ENCODE peak calls at places on chromosomes 4 and X, in five cellular contexts. One of them, this sample, is unnamed.

GRCh38 chr4:82784615-82785247 is 13.9 kb downstream of the SCD5 start:
- DNase-seq in Calu3: no peak
- DNase-seq in AG09309: no peak
- DNase-seq in osteocyte: no peak
- DNase-seq in HFFc6: peak; percentile 47
- DNase-seq in this sample: no peak

GRCh38 chr4:857461-857860 is 31.5 kb upstream of the CPLX1 start:
- DNase-seq in Calu3: no peak
- DNase-seq in AG09309: no peak
- DNase-seq in osteocyte: no peak
- DNase-seq in HFFc6: no peak
- DNase-seq in this sample: no peak

GRCh38 chrX:131728295-131729145 is 184.6 kb downstream of the OR13H1 start:
- DNase-seq in Calu3: no peak
- DNase-seq in AG09309: peak; percentile 72
- DNase-seq in osteocyte: peak; percentile 32
- DNase-seq in HFFc6: no peak
- DNase-seq in this sample: peak; percentile 85

GRCh38 chrX:115031989-115032388 is 14.6 kb upstream of the IL13RA2 start:
- DNase-seq in Calu3: no peak
- DNase-seq in AG09309: no peak
- DNase-seq in osteocyte: no peak
- DNase-seq in HFFc6: peak; percentile 24
- DNase-seq in this sample: no peak

GRCh38 chrX:153763298-153763932 is 634 bp upstream of the PLXNB3 start:
- DNase-seq in Calu3: no peak
- DNase-seq in AG09309: no peak
- DNase-seq in osteocyte: no peak
- DNase-seq in HFFc6: no peak
- DNase-seq in this sample: peak; percentile 41

GRCh38 chrX:57918750-57919436 is 8.6 kb upstream of the ZXDA start:
- DNase-seq in Calu3: peak; percentile 60
- DNase-seq in AG09309: no peak
- DNase-seq in osteocyte: no peak
- DNase-seq in HFFc6: no peak
- DNase-seq in this sample: no peak

GRCh38 chr4:3756343-3757059 is 9.7 kb upstream of the ADRA2C start:
- DNase-seq in Calu3: no peak
- DNase-seq in AG09309: no peak
- DNase-seq in osteocyte: no peak
- DNase-seq in HFFc6: no peak
- DNase-seq in this sample: no peak

GRCh38 chr4:71882113-71882512 is 98.2 kb upstream of the GC start:
- DNase-seq in Calu3: peak; percentile 6
- DNase-seq in AG09309: no peak
- DNase-seq in osteocyte: no peak
- DNase-seq in HFFc6: no peak
- DNase-seq in this sample: no peak

GRCh38 chr4:125085-125820 is 952 bp downstream of the ZNF718 start:
- DNase-seq in Calu3: peak; percentile 67
- DNase-seq in AG09309: no peak
- DNase-seq in osteocyte: no peak
- DNase-seq in HFFc6: no peak
- DNase-seq in this sample: no peak

DNA sequence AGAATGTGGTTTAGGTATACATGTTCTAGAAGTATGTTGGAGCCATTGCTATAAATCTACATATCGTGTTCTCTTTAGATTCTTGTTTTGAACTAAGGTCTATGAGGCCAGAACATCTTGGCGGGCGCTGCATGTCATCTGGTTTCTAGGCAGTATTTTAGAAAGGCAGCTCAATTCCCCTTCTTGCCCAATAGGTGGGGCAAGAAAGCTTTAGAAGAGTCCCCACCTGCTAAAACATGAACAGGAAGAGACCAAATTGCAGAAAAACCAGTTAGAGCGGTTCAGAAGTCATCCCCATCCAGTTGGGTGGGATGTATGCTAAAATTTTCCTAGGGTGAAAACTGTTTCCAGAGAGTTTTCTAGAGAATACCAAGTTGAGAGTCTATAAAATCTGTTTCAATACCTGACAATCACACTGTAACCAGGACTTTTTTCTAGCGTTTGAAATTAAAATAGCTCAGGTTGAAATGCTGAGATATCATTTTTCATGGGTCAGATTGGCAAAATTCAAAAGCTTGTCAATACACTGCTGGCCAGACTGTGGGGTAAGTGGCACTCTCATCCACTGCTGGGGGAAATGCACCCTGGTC is 17.5 kb upstream of the SH3KBP1 start:
- DNase-seq in Calu3: peak; percentile 45
- DNase-seq in AG09309: no peak
- DNase-seq in osteocyte: no peak
- DNase-seq in HFFc6: peak; percentile 17
- DNase-seq in this sample: no peak
- TF ChIP-seq CTCF in Calu3: peak; percentile 58
- TF ChIP-seq CTCF in AG09309: peak; percentile 75
- TF ChIP-seq CTCF in osteocyte: peak; percentile 67
- TF ChIP-seq CTCF in HFFc6: peak; percentile 72
- TF ChIP-seq CTCF in this sample: peak; percentile 45

GRCh38 chr4:47915378-47915777 is 995 bp upstream of the NFXL1 start:
- DNase-seq in Calu3: no peak
- DNase-seq in AG09309: no peak
- DNase-seq in osteocyte: no peak
- DNase-seq in HFFc6: no peak
- DNase-seq in this sample: no peak

GRCh38 chr4:47914926-47915237 is 499 bp upstream of the NFXL1 start:
- DNase-seq in Calu3: no peak
- DNase-seq in AG09309: no peak
- DNase-seq in osteocyte: no peak
- DNase-seq in HFFc6: no peak
- DNase-seq in this sample: no peak

GRCh38 chr4:47913328-47913727 is 1.1 kb downstream of the NFXL1 start:
- DNase-seq in Calu3: no peak
- DNase-seq in AG09309: no peak
- DNase-seq in osteocyte: no peak
- DNase-seq in HFFc6: peak; percentile 33
- DNase-seq in this sample: no peak

GRCh38 chr4:47914219-47914925 is at the start of gene NFXL1:
- DNase-seq in Calu3: peak; percentile 93
- DNase-seq in AG09309: peak; percentile 86
- DNase-seq in osteocyte: peak; percentile 98
- DNase-seq in HFFc6: peak; percentile 96
- DNase-seq in this sample: peak; percentile 99

DNA sequence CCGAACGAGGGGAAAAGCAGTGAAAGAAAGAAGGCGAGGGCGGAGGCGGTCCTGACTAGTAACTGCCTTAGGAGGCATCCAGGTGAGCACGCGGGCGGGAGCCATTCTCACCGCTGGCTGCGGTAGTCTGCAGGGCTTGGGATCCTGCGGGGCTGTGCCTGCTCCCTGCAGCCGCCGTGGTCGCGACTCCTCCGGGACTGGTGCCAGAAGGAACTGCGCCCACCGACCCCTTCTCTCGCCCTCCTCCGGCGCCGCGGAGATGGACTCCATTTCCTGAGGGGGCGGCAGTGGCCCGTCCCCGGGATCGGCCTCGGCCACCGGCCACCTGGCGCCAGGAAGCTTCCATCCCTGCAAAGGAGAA is 545 bp downstream of the NFXL1 start:
- DNase-seq in Calu3: peak; percentile 33
- DNase-seq in AG09309: no peak
- DNase-seq in osteocyte: peak; percentile 85
- DNase-seq in HFFc6: no peak
- DNase-seq in this sample: peak; percentile 77
- TF ChIP-seq CTCF in Calu3: no peak
- TF ChIP-seq CTCF in AG09309: no peak
- TF ChIP-seq CTCF in osteocyte: no peak
- TF ChIP-seq CTCF in HFFc6: no peak
- TF ChIP-seq CTCF in this sample: no peak

DNA sequence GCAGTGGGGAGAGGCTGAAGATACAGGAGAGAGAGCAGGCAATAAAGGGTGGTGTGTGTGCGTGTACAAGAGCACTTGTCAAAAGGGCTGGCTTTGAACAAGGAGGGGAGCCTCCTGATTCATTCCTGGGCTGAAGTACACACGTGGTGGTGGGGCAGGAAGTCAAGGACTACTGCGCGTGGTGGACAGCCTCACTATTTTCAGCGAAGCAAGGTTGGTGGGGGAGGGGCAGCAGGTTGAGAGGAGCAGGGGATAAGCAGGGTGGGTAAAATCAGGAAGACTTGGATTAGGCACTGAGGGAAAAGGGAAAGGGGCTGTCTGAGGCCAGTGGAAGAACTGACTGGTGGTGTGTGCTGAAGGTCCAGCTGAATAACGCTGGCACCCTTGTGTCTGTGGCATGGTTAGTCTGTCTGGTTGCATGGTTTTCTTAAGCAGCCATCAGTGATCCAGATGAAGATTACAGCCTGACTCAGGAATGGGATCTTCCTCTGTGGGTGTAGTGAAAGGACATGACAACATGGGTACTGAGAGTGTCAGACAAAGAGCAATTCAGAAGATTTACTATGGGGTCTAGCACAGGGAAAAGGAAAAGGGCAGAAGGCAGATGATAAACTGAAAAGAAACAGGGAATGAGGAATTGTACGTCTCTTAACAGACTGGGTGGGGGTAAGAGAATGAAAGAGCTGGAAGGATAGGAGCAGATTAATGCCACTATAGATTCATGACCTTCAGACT is 149.8 kb downstream of the CHM start:
- DNase-seq in Calu3: no peak
- DNase-seq in AG09309: no peak
- DNase-seq in osteocyte: no peak
- DNase-seq in HFFc6: no peak
- DNase-seq in this sample: no peak
- TF ChIP-seq CTCF in Calu3: no peak
- TF ChIP-seq CTCF in AG09309: no peak
- TF ChIP-seq CTCF in osteocyte: no peak
- TF ChIP-seq CTCF in HFFc6: no peak
- TF ChIP-seq CTCF in this sample: no peak

GRCh38 chr4:37792241-37792640 is 34.2 kb upstream of the PGM2 start:
- DNase-seq in Calu3: no peak
- DNase-seq in AG09309: no peak
- DNase-seq in osteocyte: no peak
- DNase-seq in HFFc6: no peak
- DNase-seq in this sample: no peak

GRCh38 chr4:37795796-37796195 is 30.7 kb upstream of the PGM2 start:
- DNase-seq in Calu3: no peak
- DNase-seq in AG09309: no peak
- DNase-seq in osteocyte: no peak
- DNase-seq in HFFc6: no peak
- DNase-seq in this sample: no peak

GRCh38 chr4:37794046-37794445 is 32.4 kb upstream of the PGM2 start:
- DNase-seq in Calu3: no peak
- DNase-seq in AG09309: no peak
- DNase-seq in osteocyte: no peak
- DNase-seq in HFFc6: no peak
- DNase-seq in this sample: no peak

GRCh38 chr4:37797923-37798322 is 28.6 kb upstream of the PGM2 start:
- DNase-seq in Calu3: no peak
- DNase-seq in AG09309: no peak
- DNase-seq in osteocyte: no peak
- DNase-seq in HFFc6: no peak
- DNase-seq in this sample: no peak

GRCh38 chr4:37793562-37793961 is 32.9 kb upstream of the PGM2 start:
- DNase-seq in Calu3: peak; percentile 15
- DNase-seq in AG09309: no peak
- DNase-seq in osteocyte: no peak
- DNase-seq in HFFc6: peak; percentile 13
- DNase-seq in this sample: no peak
- TF ChIP-seq CTCF in Calu3: no peak
- TF ChIP-seq CTCF in AG09309: peak; percentile 69
- TF ChIP-seq CTCF in osteocyte: peak; percentile 49
- TF ChIP-seq CTCF in HFFc6: peak; percentile 69
- TF ChIP-seq CTCF in this sample: peak; percentile 20

DNA sequence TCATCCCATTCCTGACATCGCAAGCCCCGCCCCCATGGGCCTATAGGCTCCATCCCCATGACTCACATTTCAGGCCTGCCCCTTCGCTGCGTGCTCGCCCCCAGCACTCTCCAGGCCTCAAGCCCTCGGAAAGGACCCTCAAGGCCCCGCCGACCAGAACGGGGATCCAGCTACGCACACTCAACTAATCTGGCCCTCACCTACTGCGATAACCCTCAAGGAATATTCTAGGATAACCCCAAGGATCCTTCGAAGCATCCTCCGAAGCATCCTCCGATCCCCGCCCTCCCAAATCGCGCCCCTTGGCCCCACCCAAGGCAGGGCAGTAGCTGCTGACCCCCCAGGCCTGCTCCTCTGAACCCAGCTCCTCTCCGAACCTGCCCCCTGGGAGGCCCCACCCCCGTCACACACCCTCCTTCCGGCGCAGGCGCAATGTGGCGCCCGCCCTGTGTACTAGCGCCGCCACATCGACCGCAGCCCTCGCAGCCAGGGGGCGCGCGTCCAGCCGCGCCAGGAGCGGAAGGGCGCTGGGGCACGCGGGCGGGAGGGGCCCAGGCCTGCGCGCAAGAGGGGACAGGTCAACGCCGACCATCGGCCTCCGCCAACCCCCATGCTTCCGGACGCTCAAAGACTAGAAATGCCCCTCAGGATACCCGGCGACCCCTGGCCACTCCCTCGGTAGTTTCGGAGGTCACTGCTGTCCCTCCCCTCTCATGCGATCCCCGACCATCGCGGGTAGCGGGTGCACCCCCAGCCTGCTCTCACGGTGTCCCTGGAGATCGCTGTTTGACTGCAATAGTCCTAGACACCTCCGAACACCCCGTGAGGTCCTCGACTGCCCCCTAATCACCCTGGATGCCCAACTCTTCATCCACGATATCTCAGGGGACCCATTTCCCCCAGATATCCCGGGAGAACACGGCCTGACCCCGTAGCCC is 6.4 kb upstream of the MAGIX start:
- DNase-seq in Calu3: peak; percentile 87
- DNase-seq in AG09309: no peak
- DNase-seq in osteocyte: peak; percentile 93
- DNase-seq in HFFc6: peak; percentile 82
- DNase-seq in this sample: peak; percentile 92
- TF ChIP-seq CTCF in Calu3: peak; percentile 47
- TF ChIP-seq CTCF in AG09309: peak; percentile 54
- TF ChIP-seq CTCF in osteocyte: peak; percentile 78
- TF ChIP-seq CTCF in HFFc6: peak; percentile 84
- TF ChIP-seq CTCF in this sample: peak; percentile 55